ENCODE peak calls at places on chromosomes 4 and X, in six cellular contexts. W is left ventricle myocardium inferior, S is tibial artery, T is SJSA1, Z is right atrium auricular region, Y is mammary epithelial cell. L is an unnamed sample. For H3K4me1, the result is how much of the 10 kb centered on the place peaks cover.

GRCh38 chr4:104491826-104492771 is 2.6 kb downstream of the CXXC4 start:
- DNase-seq in Z (no peak), S (no peak), W (no peak), T (peak), Y (no peak), L (no peak)

GRCh38 chr4:158238574-158238973 is 28.3 kb downstream of the TMEM144 start:
- DNase-seq in S (no peak), W (no peak), T (no peak), Z (no peak), Y (no peak), L (no peak)

GRCh38 chrX:28920554-28920953 is 333.3 kb downstream of the IL1RAPL1 start:
- DNase-seq in Z (no peak), S (no peak), W (no peak), Y (no peak), T (no peak), L (no peak)

GRCh38 chrX:4844376-4844775 is 1130.9 kb upstream of the PRKX start:
- DNase-seq in Z (no peak), Y (no peak), S (no peak), T (no peak), W (no peak), L (no peak)

GRCh38 chrX:9373789-9374188 is 91.1 kb upstream of the TBL1X start:
- DNase-seq in T (no peak), S (no peak), W (no peak), Z (no peak), Y (no peak), L (no peak)

GRCh38 chrX:149121526-149121925 is 383.6 kb downstream of the IDS start:
- DNase-seq in W (no peak), Z (no peak), Y (no peak), T (no peak), S (no peak), L (no peak)

GRCh38 chr4:1722551-1723071 is 1.3 kb downstream of the TACC3 start:
- DNase-seq in S (no peak), Z (no peak), T (no peak), Y (no peak), W (peak), L (no peak)

GRCh38 chr4:87353592-87353991 is 30.9 kb upstream of the HSD17B13 start:
- DNase-seq in S (peak), T (peak), W (no peak), Z (no peak), Y (peak), L (peak)

GRCh38 chrX:137575596-137576255 is 9.8 kb downstream of the ZIC3 start:
- DNase-seq in Y (no peak), Z (no peak), T (no peak), S (no peak), W (no peak), L (no peak)

GRCh38 chr4:82988323-82988832 is 22.2 kb downstream of the LIN54 start:
- DNase-seq in Z (no peak), Y (no peak), S (no peak), T (peak), W (no peak), L (no peak)

GRCh38 chrX:101550825-101551767 is 749 bp downstream of the ARMCX1 start:
- DNase-seq in S (peak), T (peak), Y (peak), W (peak), Z (no peak), L (peak)

GRCh38 chr4:3637326-3638016 is 105.2 kb upstream of the LRPAP1 start:
- DNase-seq in T (no peak), Z (no peak), S (no peak), Y (no peak), W (no peak), L (no peak)

GRCh38 chr4:56937262-56937661 is 29.6 kb downstream of the REST start:
- DNase-seq in W (no peak), S (no peak), Y (peak), Z (no peak), T (peak), L (no peak)

DNA sequence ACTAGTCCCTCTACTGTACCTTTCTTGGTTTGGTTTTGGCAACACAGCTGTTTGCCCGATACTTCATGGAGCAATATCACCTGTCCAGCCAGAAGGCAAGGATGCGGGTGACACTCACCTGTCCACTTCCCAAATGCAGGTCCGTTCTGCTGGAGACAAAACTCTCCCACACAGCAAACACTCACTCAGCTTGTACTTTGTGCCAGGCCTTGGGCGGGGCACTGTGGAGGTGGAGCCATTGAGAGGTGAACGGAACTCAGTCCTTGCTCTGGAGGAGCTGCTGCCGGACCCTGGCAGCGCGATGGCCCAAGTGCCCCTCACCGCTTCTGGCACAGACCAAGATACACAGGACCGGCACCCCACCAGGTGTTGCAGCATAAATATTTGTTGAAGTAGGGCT is 15.3 kb upstream of the HMGB3 start:
- DNase-seq in T (no peak), S (no peak), Z (no peak), W (no peak), Y (no peak), L (no peak)
- H3K27ac ChIP-seq in T (no peak), S (no peak), Z (no peak), W (no peak), Y (no peak), L (no peak)

DNA sequence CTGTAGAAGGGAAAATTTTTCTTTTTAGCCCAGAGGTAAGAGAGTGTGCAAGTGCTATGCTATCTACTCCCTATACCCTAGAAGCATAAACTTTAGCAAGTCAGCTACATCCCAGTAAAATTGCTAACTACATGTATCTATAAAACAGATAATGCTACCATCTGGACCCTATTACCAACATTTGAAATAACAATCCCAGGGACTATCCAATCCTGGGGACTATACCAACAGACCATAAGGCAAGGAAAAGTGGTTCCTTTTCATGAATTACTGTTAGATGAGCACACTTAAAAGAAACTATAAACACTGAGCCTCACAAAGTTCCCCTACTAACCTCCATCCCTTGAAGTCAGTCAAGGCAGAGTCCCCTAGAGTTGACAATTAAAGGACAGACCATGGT is 213.6 kb upstream of the VEGFC start:
- DNase-seq in W (no peak), T (no peak), S (no peak), Y (no peak), Z (no peak), L (no peak)
- H3K4me1 ChIP-seq in W (under half), T (under half), S (under half), Y (under half), Z (under half), L (under half)

GRCh38 chrX:132807411-132808030 is 150.9 kb downstream of the HS6ST2 start:
- DNase-seq in Y (no peak), S (no peak), W (no peak), T (no peak), Z (no peak), L (no peak)

GRCh38 chrX:132810488-132810887 is 147.9 kb downstream of the HS6ST2 start:
- DNase-seq in Y (no peak), T (no peak), Z (no peak), S (no peak), W (no peak), L (no peak)

GRCh38 chrX:132810964-132811712 is 147.3 kb downstream of the HS6ST2 start:
- DNase-seq in T (no peak), Z (no peak), S (no peak), W (no peak), Y (no peak), L (no peak)

GRCh38 chrX:132809581-132809980 is 148.8 kb downstream of the HS6ST2 start:
- DNase-seq in Y (no peak), Z (no peak), W (no peak), T (no peak), S (no peak), L (no peak)
- H3K27ac ChIP-seq in Y (no peak), Z (no peak), W (no peak), T (no peak), S (no peak), L (no peak)

DNA sequence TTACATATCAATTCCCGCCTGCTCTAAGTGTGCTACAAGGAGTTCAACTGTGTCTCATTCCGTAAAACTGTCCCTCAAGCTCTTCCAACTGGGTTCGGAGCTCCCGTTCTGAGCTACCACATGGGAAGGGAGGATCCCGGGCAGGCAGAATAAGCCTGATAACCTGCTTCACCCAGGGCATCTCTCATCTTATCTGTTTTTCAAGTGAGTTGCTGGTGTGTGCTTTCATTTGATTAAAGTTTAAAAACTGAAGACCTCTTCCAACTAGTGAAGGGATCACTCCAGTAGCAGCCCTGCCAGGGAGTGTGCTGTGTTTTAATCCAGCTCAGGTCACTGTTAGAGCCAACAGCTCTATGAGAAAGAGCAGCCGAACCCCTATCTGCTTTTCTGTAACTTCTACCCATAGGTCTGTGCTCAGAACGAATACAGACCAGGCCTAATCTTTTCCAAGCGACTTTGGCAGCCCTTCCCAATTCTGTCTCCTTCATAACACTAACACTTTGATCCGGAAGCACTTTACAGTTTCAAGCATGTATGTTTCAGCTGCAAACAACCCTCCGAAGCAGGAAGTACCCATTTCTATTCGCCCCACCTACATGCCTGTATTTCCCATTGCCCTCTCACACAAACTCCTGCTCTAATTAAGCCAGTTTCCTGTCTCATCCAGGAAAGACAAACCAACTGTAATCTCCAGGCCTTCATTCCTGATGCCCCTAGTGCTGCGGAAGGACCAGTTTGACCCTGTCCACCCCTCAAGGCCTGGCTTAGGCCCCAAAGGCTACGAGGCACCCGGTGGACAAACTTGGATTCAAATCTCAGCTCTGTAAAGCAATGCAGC is 60.9 kb downstream of the IRF2 start:
- DNase-seq in T (no peak), Y (no peak), Z (no peak), W (no peak), S (no peak), L (no peak)
- H3K4me1 ChIP-seq in T (under half), Y (under half), Z (under half), W (half or more), S (under half), L (under half)

GRCh38 chrX:13109811-13110210 is 65.4 kb upstream of the FAM9C start:
- DNase-seq in S (no peak), W (no peak), Z (no peak), T (no peak), Y (peak), L (no peak)
- H3K27ac ChIP-seq in S (peak), W (peak), Z (peak), T (no peak), Y (no peak), L (peak)